ENCODE peak calls at places on chromosomes 13 and 19, in six cellular contexts. Y is DMS153, C is AG04450, K is LoVo, T is HuH-7.5, R is HS-27A. E is an unnamed sample.

GRCh38 chr19:42879613-42880012 is at the start of gene PSG1:
- DNase-seq in C (no peak), K (no peak), R (no peak), T (no peak), Y (no peak), E (no peak)

GRCh38 chr13:48976677-48977625 is 1.2 kb downstream of the FNDC3A start:
- DNase-seq in C (no peak), Y (peak; percentile 79), T (peak; percentile 40), R (no peak), K (no peak), E (no peak)

GRCh38 chr19:35734273-35734672 is 8.0 kb downstream of the IGFLR1 start:
- DNase-seq in T (no peak), K (no peak), Y (no peak), C (no peak), R (no peak), E (no peak)

GRCh38 chr13:90302113-90302512 is 1045.4 kb upstream of the MIR17HG start:
- DNase-seq in C (no peak), K (no peak), T (no peak), R (no peak), Y (no peak), E (no peak)

GRCh38 chr19:14114854-14115253 is 2.7 kb downstream of the PRKACA start:
- DNase-seq in Y (no peak), T (no peak), K (no peak), R (no peak), C (no peak), E (no peak)

GRCh38 chr13:30429721-30430694 is 7.7 kb downstream of the UBE2L5 start:
- DNase-seq in Y (no peak), T (no peak), C (peak; percentile 65), K (peak; percentile 75), R (no peak), E (peak; percentile 57)

GRCh38 chr13:48094404-48094780 is 512 bp downstream of the MED4 start:
- DNase-seq in K (no peak), C (no peak), Y (no peak), T (no peak), R (no peak), E (no peak)

GRCh38 chr13:98133949-98134348 is 8.9 kb upstream of the FARP1 start:
- DNase-seq in K (no peak), Y (no peak), T (no peak), R (no peak), C (no peak), E (no peak)

GRCh38 chr19:51368366-51369282 is at the start of gene CLDND2:
- DNase-seq in R (no peak), C (no peak), K (no peak), Y (no peak), T (no peak), E (no peak)

GRCh38 chr13:105665284-105665683 is 870.2 kb downstream of the EFNB2 start:
- DNase-seq in K (no peak), Y (no peak), C (no peak), R (peak; percentile 46), T (no peak), E (no peak)

GRCh38 chr13:96700657-96701056 is 293.6 kb downstream of the OXGR1 start:
- DNase-seq in C (no peak), T (no peak), Y (no peak), R (no peak), K (no peak), E (no peak)

GRCh38 chr19:40392123-40392522 is 2.1 kb upstream of the HIPK4 start:
- DNase-seq in T (no peak), C (no peak), R (no peak), Y (no peak), K (no peak), E (no peak)

GRCh38 chr19:41424335-41425173 is 2.6 kb downstream of the B3GNT8 start:
- DNase-seq in K (no peak), C (no peak), Y (no peak), R (no peak), T (no peak), E (no peak)

GRCh38 chr13:113089693-113090414 is 15.7 kb upstream of the F7 start:
- DNase-seq in C (no peak), Y (no peak), K (no peak), R (no peak), T (no peak), E (no peak)

GRCh38 chr13:45242070-45242469 is 41.2 kb upstream of the KCTD4 start:
- DNase-seq in T (no peak), C (no peak), K (peak; percentile 10), R (no peak), Y (no peak), E (no peak)

GRCh38 chr19:39341122-39341719 is 1.0 kb upstream of the SAMD4B start:
- DNase-seq in Y (no peak), C (no peak), K (peak; percentile 24), T (peak; percentile 53), R (no peak), E (no peak)

GRCh38 chr13:101231751-101232428 is 184.4 kb downstream of the NALCN start:
- DNase-seq in T (no peak), Y (no peak), K (no peak), R (no peak), C (no peak), E (no peak)

E was measured in glomerular endothelial cell.